ENCODE peak calls at places on chromosomes 16 and 17, in five cellular contexts. M, Y, Z, X and Q are unnamed samples.

GRCh38 chr17:76265624-76266243 is 586 bp downstream of the UBALD2 start:
- DNase-seq in M (peak), Y (no peak), Z (peak), X (no peak), Q (no peak)

GRCh38 chr17:10192963-10193362 is 5.4 kb downstream of the GAS7 start:
- DNase-seq in M (no peak), Y (no peak), Z (no peak), X (no peak), Q (no peak)

GRCh38 chr16:2912330-2913199 is 834 bp downstream of the FLYWCH1 start:
- DNase-seq in M (peak), Y (peak), Z (no peak), X (no peak), Q (no peak)

GRCh38 chr17:59347975-59348391 is 16.5 kb downstream of the YPEL2 start:
- DNase-seq in M (no peak), Y (no peak), Z (no peak), X (no peak), Q (no peak)

GRCh38 chr17:42053701-42054100 is 3.3 kb upstream of the C17orf113 start:
- DNase-seq in M (no peak), Y (no peak), Z (no peak), X (no peak), Q (no peak)

GRCh38 chr16:4273858-4274291 is 1.1 kb upstream of the TFAP4 start:
- DNase-seq in M (no peak), Y (no peak), Z (peak), X (no peak), Q (peak)

GRCh38 chr16:81214745-81215166 is 23.7 kb upstream of the BCO1 start:
- DNase-seq in M (peak), Y (no peak), Z (peak), X (peak), Q (no peak)

GRCh38 chr16:10180771-10181163 is 1.5 kb downstream of the GRIN2A start:
- DNase-seq in M (peak), Y (no peak), Z (peak), X (peak), Q (no peak)

GRCh38 chr17:179721-180379 is 1.6 kb downstream of the DOC2B start:
- DNase-seq in M (no peak), Y (no peak), Z (no peak), X (no peak), Q (no peak)

GRCh38 chr17:178292-179065 is 3.0 kb downstream of the DOC2B start:
- DNase-seq in M (no peak), Y (no peak), Z (no peak), X (no peak), Q (no peak)

GRCh38 chr17:180380-181212 is 854 bp downstream of the DOC2B start:
- DNase-seq in M (no peak), Y (no peak), Z (no peak), X (no peak), Q (no peak)

GRCh38 chr17:177762-178161 is 3.7 kb downstream of the DOC2B start:
- DNase-seq in M (no peak), Y (no peak), Z (no peak), X (no peak), Q (no peak)

GRCh38 chr17:179066-179432 is 2.4 kb downstream of the DOC2B start:
- DNase-seq in M (no peak), Y (no peak), Z (no peak), X (no peak), Q (no peak)
- TF ChIP-seq EP300 in M (no peak), Y (no peak), Z (no peak), X (no peak), Q (no peak)

GRCh38 chr16:84730406-84731106 is 30.8 kb downstream of the USP10 start:
- DNase-seq in M (peak), Y (peak), Z (peak), X (no peak), Q (no peak)

GRCh38 chr16:84726670-84727467 is 27.1 kb downstream of the USP10 start:
- DNase-seq in M (no peak), Y (peak), Z (no peak), X (no peak), Q (no peak)

GRCh38 chr16:84728853-84729424 is 29.1 kb downstream of the USP10 start:
- DNase-seq in M (peak), Y (no peak), Z (no peak), X (no peak), Q (no peak)

GRCh38 chr16:84732674-84733352 is 33.0 kb downstream of the USP10 start:
- DNase-seq in M (peak), Y (no peak), Z (peak), X (no peak), Q (no peak)

DNA sequence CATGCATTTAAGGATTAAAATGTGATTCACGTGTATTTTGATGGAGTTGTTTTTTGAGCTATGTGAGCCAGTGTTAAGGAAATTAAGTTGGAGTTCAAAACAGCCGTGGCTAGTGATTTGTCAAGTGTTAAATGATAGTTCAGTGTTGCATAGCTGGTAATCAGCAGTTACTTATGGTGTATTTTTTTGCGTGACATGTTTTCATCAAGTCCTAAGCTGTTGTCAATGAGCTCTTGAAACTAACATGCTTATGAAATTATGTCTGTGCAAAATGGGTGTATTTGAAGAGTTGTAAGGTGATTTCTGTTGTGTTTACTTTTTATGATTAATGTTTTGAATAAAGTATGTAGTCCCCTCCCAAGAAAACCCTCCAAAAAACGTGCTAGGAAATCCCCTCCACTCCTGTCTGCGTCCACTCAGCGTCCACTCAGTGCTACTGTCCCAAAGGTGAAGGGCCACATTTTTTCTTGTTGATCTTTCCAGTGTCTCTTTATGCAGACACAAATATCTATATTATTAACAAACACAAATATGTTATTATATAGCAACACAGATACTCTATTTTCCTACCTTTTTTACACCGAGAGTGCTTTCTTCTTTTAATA is 30.0 kb downstream of the USP10 start:
- DNase-seq in M (no peak), Y (no peak), Z (peak), X (no peak), Q (no peak)
- H3K4me3 ChIP-seq in M (peak), Y (no peak), Z (peak), X (no peak), Q (no peak)

GRCh38 chr16:54928421-54929089 is 2.1 kb upstream of the IRX5 start:
- DNase-seq in M (peak), Y (no peak), Z (peak), X (no peak), Q (peak)
- TF ChIP-seq POLR2A in M (peak), Y (no peak), Z (peak), X (no peak), Q (no peak)

DNA sequence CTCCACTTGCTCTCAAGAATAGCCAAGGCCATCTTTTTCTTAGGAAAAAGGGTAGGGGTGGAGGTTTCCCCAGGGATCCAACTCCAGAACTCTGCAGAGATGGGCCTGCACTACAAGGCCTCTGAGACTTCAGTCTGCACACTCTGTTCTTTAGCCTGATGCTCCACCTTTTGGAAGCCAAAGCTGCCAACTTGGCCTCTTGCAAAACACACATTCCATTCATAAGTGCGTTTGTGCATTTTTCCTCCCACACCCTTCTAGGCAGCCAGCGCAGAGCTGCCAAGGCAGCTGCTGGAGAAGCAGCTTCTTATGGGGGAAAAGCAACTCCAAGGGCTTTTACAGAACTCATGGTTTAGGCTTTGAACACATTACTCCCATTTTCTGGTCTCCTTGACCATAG is 45.3 kb downstream of the REXO5 start:
- DNase-seq in M (no peak), Y (peak), Z (peak), X (no peak), Q (peak)
- TF ChIP-seq EP300 in M (no peak), Y (peak), Z (no peak), X (no peak), Q (peak)

GRCh38 chr16:31423241-31423640 is 4.9 kb downstream of the COX6A2 start:
- DNase-seq in M (no peak), Y (no peak), Z (no peak), X (no peak), Q (no peak)

GRCh38 chr16:31416371-31416770 is 11.8 kb downstream of the COX6A2 start:
- DNase-seq in M (no peak), Y (no peak), Z (no peak), X (no peak), Q (no peak)

GRCh38 chr16:31417916-31418315 is 10.2 kb downstream of the COX6A2 start:
- DNase-seq in M (no peak), Y (no peak), Z (no peak), X (no peak), Q (no peak)

GRCh38 chr16:31421587-31421986 is 6.6 kb downstream of the COX6A2 start:
- DNase-seq in M (no peak), Y (no peak), Z (no peak), X (no peak), Q (no peak)

GRCh38 chr16:31420037-31420436 is 8.1 kb downstream of the COX6A2 start:
- DNase-seq in M (no peak), Y (no peak), Z (no peak), X (no peak), Q (no peak)
- H3K4me3 ChIP-seq in M (no peak), Y (no peak), Z (no peak), X (no peak), Q (no peak)